ENCODE peak calls at places on chromosome 6, in ten cellular contexts. Y is SK-N-SH, M is stomach, I is K562, C is HepG2, Q is spleen, Z is HL-60, D is suprapubic skin, R is transverse colon, U is breast epithelium. K is an unnamed sample.

GRCh38 chr6:110495949-110496348 is 19.5 kb upstream of the SLC22A16 start:
- DNase-seq in Y (no peak), M (no peak), I (no peak), C (no peak), Q (no peak), Z (no peak), D (no peak), R (no peak), U (no peak), K (no peak)

GRCh38 chr6:156876302-156876701 is 99.1 kb downstream of the ARID1B start:
- DNase-seq in Y (peak), M (peak), I (peak), C (no peak), Q (no peak), Z (no peak), D (no peak), R (no peak), U (no peak), K (peak)

GRCh38 chr6:134002821-134003220 is 49.6 kb downstream of the SLC2A12 start:
- DNase-seq in Y (no peak), M (no peak), I (no peak), C (no peak), Q (no peak), Z (no peak), D (no peak), R (no peak), U (peak), K (no peak)

GRCh38 chr6:938271-939046 is 245.5 kb upstream of the EXOC2 start:
- DNase-seq in Y (no peak), M (no peak), I (no peak), C (no peak), Q (no peak), Z (no peak), D (no peak), R (no peak), U (no peak), K (peak)

GRCh38 chr6:51045548-51045947 is 226.9 kb downstream of the TFAP2B start:
- DNase-seq in Y (no peak), M (no peak), I (no peak), C (no peak), Q (no peak), Z (no peak), D (no peak), R (no peak), U (no peak), K (no peak)

GRCh38 chr6:32842021-32842650 is 1.7 kb downstream of the PSMB8 start:
- DNase-seq in Y (no peak), M (no peak), I (no peak), C (no peak), Q (no peak), Z (no peak), D (no peak), R (no peak), U (peak), K (no peak)

GRCh38 chr6:11384531-11385309 is 152.3 kb upstream of the NEDD9 start:
- DNase-seq in Y (no peak), M (no peak), I (no peak), C (no peak), Q (no peak), Z (no peak), D (no peak), R (no peak), U (no peak), K (no peak)

GRCh38 chr6:165662041-165662491 is 975 bp downstream of the PDE10A start:
- DNase-seq in Y (peak), M (no peak), I (no peak), C (no peak), Q (no peak), Z (no peak), D (no peak), R (no peak), U (no peak), K (peak)

GRCh38 chr6:83417880-83418663 is 12.8 kb downstream of the ME1 start:
- DNase-seq in Y (peak), M (no peak), I (peak), C (peak), Q (no peak), Z (peak), D (no peak), R (no peak), U (no peak), K (peak)

GRCh38 chr6:9484091-9484490 is 930.8 kb downstream of the TFAP2A start:
- DNase-seq in Y (no peak), M (no peak), I (no peak), C (no peak), Q (no peak), Z (no peak), D (no peak), R (no peak), U (no peak), K (no peak)

GRCh38 chr6:45543298-45544235 is 165.8 kb upstream of the SUPT3H start:
- DNase-seq in Y (no peak), M (no peak), I (no peak), C (no peak), Q (no peak), Z (peak), D (no peak), R (no peak), U (no peak), K (no peak)

GRCh38 chr6:121573466-121573865 is 138.0 kb downstream of the GJA1 start:
- DNase-seq in Y (no peak), M (no peak), I (no peak), C (no peak), Q (no peak), Z (no peak), D (no peak), R (no peak), U (no peak), K (no peak)

GRCh38 chr6:33663727-33664449 is 42.8 kb downstream of the ITPR3 start:
- DNase-seq in Y (no peak), M (no peak), I (no peak), C (no peak), Q (no peak), Z (no peak), D (no peak), R (no peak), U (no peak), K (no peak)

GRCh38 chr6:35023601-35024000 is 117.5 kb downstream of the TCP11 start:
- DNase-seq in Y (no peak), M (no peak), I (no peak), C (no peak), Q (no peak), Z (no peak), D (no peak), R (no peak), U (no peak), K (no peak)

GRCh38 chr6:43021270-43022047 is at the start of gene RRP36:
- DNase-seq in Y (peak), M (peak), I (peak), C (peak), Q (peak), Z (peak), D (peak), R (peak), U (peak), K (peak)

GRCh38 chr6:54238407-54238806 is 69.8 kb upstream of the TINAG start:
- DNase-seq in Y (no peak), M (no peak), I (no peak), C (no peak), Q (no peak), Z (no peak), D (no peak), R (no peak), U (no peak), K (no peak)

GRCh38 chr6:40480678-40481077 is 106.5 kb downstream of the LRFN2 start:
- DNase-seq in Y (no peak), M (no peak), I (no peak), C (no peak), Q (no peak), Z (no peak), D (no peak), R (no peak), U (no peak), K (no peak)

GRCh38 chr6:151263967-151264366 is 24.2 kb downstream of the AKAP12 start:
- DNase-seq in Y (no peak), M (no peak), I (no peak), C (no peak), Q (no peak), Z (no peak), D (no peak), R (no peak), U (no peak), K (peak)

GRCh38 chr6:30101423-30101938 is 11.4 kb downstream of the TRIM31 start:
- DNase-seq in Y (peak), M (no peak), I (no peak), C (peak), Q (no peak), Z (no peak), D (no peak), R (no peak), U (no peak), K (peak)

DNA sequence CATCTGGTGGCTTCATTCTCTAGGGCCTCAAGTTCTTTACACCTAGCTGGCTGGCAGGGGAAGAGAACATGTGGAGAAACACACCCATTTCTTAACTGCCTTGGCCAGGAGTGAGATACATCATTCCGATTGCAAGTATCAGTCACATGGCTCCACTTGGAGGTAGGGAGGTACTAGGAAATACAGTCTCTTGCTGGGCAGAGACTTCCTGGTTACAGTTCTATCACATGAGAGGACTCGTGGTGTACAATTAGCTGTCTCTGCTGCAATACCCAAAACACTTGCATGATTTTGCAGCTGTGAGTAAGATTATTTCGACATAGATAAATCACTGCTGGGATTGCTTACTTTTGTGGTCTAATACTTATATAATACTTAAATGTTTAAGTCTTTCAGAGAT is 51.1 kb downstream of the GTF2H5 start:
- DNase-seq in Y (no peak), M (no peak), I (no peak), C (no peak), Q (no peak), Z (peak), D (no peak), R (peak), U (no peak), K (no peak)
- TF ChIP-seq POLR2AphosphoS5 in Y (no peak), M (no peak), I (no peak), C (no peak), Q (no peak), Z (peak), D (peak), R (no peak), U (no peak), K (no peak)

GRCh38 chr6:101348816-101349215 is 44.7 kb upstream of the GRIK2 start:
- DNase-seq in Y (no peak), M (no peak), I (no peak), C (no peak), Q (no peak), Z (no peak), D (no peak), R (no peak), U (no peak), K (no peak)

DNA sequence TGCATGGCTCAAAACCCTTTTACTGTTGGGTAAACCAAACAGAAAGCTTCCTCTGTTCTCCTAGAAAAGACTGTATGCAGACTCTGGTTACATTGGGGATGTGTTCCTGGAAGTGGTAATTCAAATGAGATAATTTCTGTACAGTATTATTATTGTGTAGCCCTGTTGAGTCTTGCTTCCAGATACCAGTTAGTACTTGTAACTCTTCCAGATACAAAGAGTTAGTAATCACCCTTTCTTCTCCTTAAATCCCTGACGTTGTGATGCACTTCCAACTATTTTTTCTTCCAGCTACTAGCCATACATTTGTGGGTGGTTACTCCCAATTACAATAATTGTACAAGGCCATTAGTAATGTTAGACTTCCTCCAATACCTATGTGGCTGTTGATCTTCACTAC is 42.3 kb upstream of the GRIK2 start:
- DNase-seq in Y (no peak), M (no peak), I (no peak), C (no peak), Q (no peak), Z (no peak), D (no peak), R (no peak), U (no peak), K (no peak)
- TF ChIP-seq POLR2AphosphoS5 in Y (no peak), M (no peak), I (no peak), C (no peak), Q (no peak), Z (no peak), D (no peak), R (no peak), U (no peak), K (no peak)

GRCh38 chr6:90285611-90286381 is 10.8 kb downstream of the BACH2 start:
- DNase-seq in Y (peak), M (peak), I (peak), C (peak), Q (peak), Z (no peak), D (peak), R (peak), U (peak), K (peak)
- TF ChIP-seq POLR2AphosphoS5 in Y (peak), M (peak), I (no peak), C (no peak), Q (peak), Z (no peak), D (peak), R (peak), U (no peak), K (no peak)

GRCh38 chr6:48542191-48542590 is 431.2 kb upstream of the PTCHD4 start:
- DNase-seq in Y (no peak), M (no peak), I (no peak), C (no peak), Q (no peak), Z (no peak), D (no peak), R (no peak), U (no peak), K (no peak)

GRCh38 chr6:48541669-48542068 is 430.7 kb upstream of the PTCHD4 start:
- DNase-seq in Y (no peak), M (no peak), I (no peak), C (no peak), Q (no peak), Z (no peak), D (no peak), R (no peak), U (no peak), K (no peak)
- TF ChIP-seq POLR2AphosphoS5 in Y (no peak), M (no peak), I (no peak), C (no peak), Q (no peak), Z (no peak), D (no peak), R (no peak), U (no peak), K (no peak)

GRCh38 chr6:112384511-112384910 is 37.4 kb downstream of the RFPL4B start:
- DNase-seq in Y (no peak), M (no peak), I (no peak), C (no peak), Q (no peak), Z (no peak), D (no peak), R (no peak), U (no peak), K (no peak)
- TF ChIP-seq POLR2AphosphoS5 in Y (no peak), M (no peak), I (no peak), C (no peak), Q (no peak), Z (no peak), D (no peak), R (no peak), U (no peak), K (no peak)

GRCh38 chr6:95577317-95578105 is at the start of gene MANEA:
- DNase-seq in Y (peak), M (peak), I (peak), C (peak), Q (peak), Z (peak), D (peak), R (peak), U (peak), K (peak)
- TF ChIP-seq POLR2AphosphoS5 in Y (peak), M (peak), I (peak), C (peak), Q (peak), Z (peak), D (no peak), R (peak), U (peak), K (peak)

DNA sequence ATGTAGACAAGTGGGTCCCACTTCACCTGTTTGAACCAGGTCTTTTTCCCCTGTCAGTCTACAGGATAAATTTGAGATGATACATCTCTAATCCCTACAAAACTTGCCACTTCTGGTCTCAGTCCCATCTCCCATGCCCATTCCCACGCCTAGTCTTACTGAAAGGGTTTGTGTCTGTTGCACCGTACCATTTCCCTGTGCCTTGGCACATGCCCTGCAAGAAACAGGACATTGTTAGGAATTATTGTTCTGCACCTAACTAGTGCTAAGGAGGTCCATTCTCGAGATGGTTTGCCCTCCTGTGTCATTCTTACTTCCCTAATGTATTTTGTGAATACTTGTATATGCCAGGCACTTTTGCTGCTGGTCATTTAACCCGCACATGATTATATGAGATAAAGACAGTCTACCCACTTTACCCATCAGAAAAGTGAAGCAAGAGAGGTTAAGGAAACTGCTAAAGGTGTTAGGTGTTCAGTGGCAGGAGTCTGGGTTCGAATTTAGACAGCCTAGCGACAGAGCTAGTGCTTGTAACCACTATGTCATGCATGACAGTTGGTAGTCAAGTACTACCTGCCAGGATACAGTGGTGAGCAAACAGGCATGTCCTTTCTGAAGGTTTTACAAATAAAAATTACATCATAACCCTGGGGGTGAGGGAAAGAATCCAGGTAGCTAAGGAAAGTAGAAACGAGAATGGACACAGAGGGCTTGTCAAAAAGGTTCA is 12.7 kb downstream of the FAM217A start:
- DNase-seq in Y (no peak), M (no peak), I (no peak), C (peak), Q (no peak), Z (no peak), D (no peak), R (no peak), U (no peak), K (no peak)
- TF ChIP-seq POLR2AphosphoS5 in Y (no peak), M (no peak), I (no peak), C (peak), Q (no peak), Z (peak), D (no peak), R (no peak), U (no peak), K (peak)

GRCh38 chr6:36245572-36246031 is 24.3 kb upstream of the PNPLA1 start:
- DNase-seq in Y (peak), M (peak), I (peak), C (no peak), Q (no peak), Z (no peak), D (no peak), R (peak), U (no peak), K (peak)

GRCh38 chr6:36246511-36247268 is 23.2 kb upstream of the PNPLA1 start:
- DNase-seq in Y (no peak), M (no peak), I (no peak), C (no peak), Q (no peak), Z (peak), D (no peak), R (no peak), U (no peak), K (no peak)

GRCh38 chr6:36242161-36242560 is 27.7 kb upstream of the PNPLA1 start:
- DNase-seq in Y (no peak), M (no peak), I (no peak), C (no peak), Q (no peak), Z (no peak), D (no peak), R (no peak), U (no peak), K (no peak)

GRCh38 chr6:36243562-36244212 is 26.2 kb upstream of the PNPLA1 start:
- DNase-seq in Y (no peak), M (no peak), I (no peak), C (no peak), Q (no peak), Z (no peak), D (no peak), R (no peak), U (no peak), K (no peak)

GRCh38 chr6:36244641-36245280 is 25.1 kb upstream of the PNPLA1 start:
- DNase-seq in Y (no peak), M (no peak), I (peak), C (peak), Q (no peak), Z (no peak), D (no peak), R (no peak), U (no peak), K (peak)
- TF ChIP-seq POLR2AphosphoS5 in Y (no peak), M (no peak), I (no peak), C (no peak), Q (no peak), Z (no peak), D (no peak), R (no peak), U (no peak), K (no peak)